ENCODE peak calls at places on chromosomes 3 and 15, in nine cellular contexts. H, O, Z, F, K, S, L, J and R are unnamed samples.

GRCh38 chr15:99123706-99124451 is 19.0 kb downstream of the SYNM start:
- DNase-seq in H (no peak), O (peak; percentile 16), Z (peak; percentile 74), F (no peak), K (peak; percentile 78), S (no peak), L (no peak), J (no peak), R (no peak)

GRCh38 chr3:30440880-30441279 is 165.5 kb upstream of the TGFBR2 start:
- DNase-seq in H (no peak), O (no peak), Z (no peak), F (no peak), K (peak; percentile 63), S (no peak), L (no peak), J (no peak), R (no peak)

GRCh38 chr3:154275965-154276364 is 48.3 kb downstream of the DHX36 start:
- DNase-seq in H (no peak), O (no peak), Z (no peak), F (no peak), K (no peak), S (no peak), L (no peak), J (no peak), R (no peak)

GRCh38 chr3:112136959-112137693 is 4.1 kb upstream of the GCSAM start:
- DNase-seq in H (peak; percentile 19), O (peak; percentile 15), Z (no peak), F (peak; percentile 47), K (no peak), S (peak; percentile 40), L (no peak), J (peak; percentile 66), R (no peak)

GRCh38 chr15:63465104-63465503 is 39.3 kb upstream of the USP3 start:
- DNase-seq in H (no peak), O (no peak), Z (no peak), F (no peak), K (no peak), S (no peak), L (no peak), J (no peak), R (no peak)

GRCh38 chr3:185781759-185782158 is 43.1 kb downstream of the IGF2BP2 start:
- DNase-seq in H (no peak), O (no peak), Z (no peak), F (no peak), K (no peak), S (no peak), L (no peak), J (no peak), R (no peak)

GRCh38 chr3:170811515-170811914 is 58.5 kb downstream of the RPL22L1 start:
- DNase-seq in H (no peak), O (no peak), Z (no peak), F (no peak), K (no peak), S (no peak), L (no peak), J (no peak), R (no peak)

GRCh38 chr15:28252831-28253230 is 69.1 kb downstream of the HERC2 start:
- DNase-seq in H (no peak), O (no peak), Z (no peak), F (no peak), K (no peak), S (no peak), L (no peak), J (no peak), R (no peak)

GRCh38 chr3:174620138-174620537 is 239.0 kb upstream of the NAALADL2 start:
- DNase-seq in H (no peak), O (no peak), Z (no peak), F (no peak), K (no peak), S (no peak), L (no peak), J (no peak), R (no peak)

GRCh38 chr3:123769360-123769743 is 114.8 kb downstream of the MYLK start:
- DNase-seq in H (no peak), O (no peak), Z (no peak), F (no peak), K (no peak), S (no peak), L (no peak), J (no peak), R (no peak)

GRCh38 chr15:34437687-34438086 is at the start of gene GOLGA8A:
- DNase-seq in H (peak; percentile 84), O (peak; percentile 54), Z (peak; percentile 60), F (peak; percentile 93), K (peak; percentile 51), S (peak; percentile 85), L (peak; percentile 51), J (peak; percentile 35), R (peak; percentile 40)

GRCh38 chr3:150736316-150736719 is 26.7 kb downstream of the SIAH2 start:
- DNase-seq in H (no peak), O (no peak), Z (no peak), F (no peak), K (no peak), S (no peak), L (no peak), J (no peak), R (no peak)

GRCh38 chr3:127426444-127427168 is 138.8 kb upstream of the PRR20G start:
- DNase-seq in H (no peak), O (no peak), Z (peak; percentile 29), F (no peak), K (no peak), S (no peak), L (no peak), J (no peak), R (no peak)

GRCh38 chr15:99197861-99198260 is 51.5 kb downstream of the TTC23 start:
- DNase-seq in H (no peak), O (no peak), Z (no peak), F (no peak), K (no peak), S (no peak), L (no peak), J (no peak), R (no peak)

GRCh38 chr3:81666502-81667121 is 94.8 kb downstream of the GBE1 start:
- DNase-seq in H (no peak), O (no peak), Z (no peak), F (no peak), K (no peak), S (peak; percentile 8), L (no peak), J (no peak), R (no peak)

GRCh38 chr15:95760508-95760907 is 570.0 kb upstream of the NR2F2 start:
- DNase-seq in H (no peak), O (no peak), Z (no peak), F (no peak), K (no peak), S (no peak), L (no peak), J (no peak), R (no peak)

GRCh38 chr3:45644467-45645201 is 44.6 kb upstream of the SACM1L start:
- DNase-seq in H (no peak), O (no peak), Z (no peak), F (no peak), K (no peak), S (no peak), L (no peak), J (no peak), R (no peak)

GRCh38 chr3:188133646-188134045 is 20.3 kb upstream of the LPP start:
- DNase-seq in H (no peak), O (no peak), Z (no peak), F (peak; percentile 43), K (no peak), S (no peak), L (no peak), J (no peak), R (no peak)

GRCh38 chr3:103009609-103010008 is 574.8 kb downstream of the ZPLD1 start:
- DNase-seq in H (no peak), O (no peak), Z (no peak), F (no peak), K (no peak), S (no peak), L (no peak), J (no peak), R (no peak)

GRCh38 chr3:11567516-11568467 is 75.9 kb downstream of the VGLL4 start:
- DNase-seq in H (no peak), O (no peak), Z (no peak), F (peak; percentile 22), K (no peak), S (no peak), L (no peak), J (no peak), R (no peak)

GRCh38 chr15:68552344-68552743 is 26.4 kb upstream of the CORO2B start:
- DNase-seq in H (no peak), O (no peak), Z (no peak), F (no peak), K (no peak), S (no peak), L (no peak), J (peak; percentile 29), R (no peak)

GRCh38 chr3:57691411-57692133 is 1.3 kb downstream of the DENND6A start:
- DNase-seq in H (no peak), O (no peak), Z (no peak), F (peak; percentile 18), K (no peak), S (no peak), L (no peak), J (no peak), R (peak; percentile 11)

GRCh38 chr3:125186261-125186770 is 26.2 kb downstream of the SLC12A8 start:
- DNase-seq in H (peak; percentile 9), O (no peak), Z (no peak), F (peak; percentile 33), K (no peak), S (no peak), L (no peak), J (no peak), R (no peak)

GRCh38 chr3:10753964-10754363 is 62.1 kb upstream of the SLC6A11 start:
- DNase-seq in H (no peak), O (no peak), Z (peak; percentile 90), F (peak; percentile 65), K (no peak), S (no peak), L (no peak), J (no peak), R (no peak)

GRCh38 chr3:7095116-7095515 is 234.2 kb downstream of the GRM7 start:
- DNase-seq in H (no peak), O (no peak), Z (no peak), F (no peak), K (no peak), S (no peak), L (no peak), J (no peak), R (no peak)

GRCh38 chr3:65433480-65433879 is 605.2 kb downstream of the MAGI1 start:
- DNase-seq in H (no peak), O (no peak), Z (no peak), F (no peak), K (no peak), S (no peak), L (no peak), J (no peak), R (no peak)

GRCh38 chr3:113643583-113643982 is 52.9 kb downstream of the USF3 start:
- DNase-seq in H (no peak), O (no peak), Z (no peak), F (no peak), K (no peak), S (no peak), L (no peak), J (no peak), R (no peak)

GRCh38 chr3:152232679-152233078 is 36.0 kb upstream of the MBNL1 start:
- DNase-seq in H (no peak), O (no peak), Z (no peak), F (no peak), K (no peak), S (no peak), L (no peak), J (no peak), R (no peak)

GRCh38 chr3:5388091-5388490 is 200.6 kb downstream of the EDEM1 start:
- DNase-seq in H (no peak), O (no peak), Z (no peak), F (no peak), K (no peak), S (no peak), L (no peak), J (no peak), R (no peak)

GRCh38 chr15:33722673-33723015 is 245.7 kb upstream of the CHRM5 start:
- DNase-seq in H (no peak), O (no peak), Z (no peak), F (no peak), K (no peak), S (no peak), L (no peak), J (no peak), R (no peak)

GRCh38 chr15:59993950-59994401 is 10.1 kb upstream of the FOXB1 start:
- DNase-seq in H (no peak), O (no peak), Z (no peak), F (peak; percentile 39), K (no peak), S (no peak), L (no peak), J (no peak), R (no peak)